ENCODE peak calls at places on chromosomes 7 and 10, in ten cellular contexts. Q is PC-3, L is ovary, X is fibroblast of lung, H is left ventricle myocardium inferior, O is spleen, F is A549, P is dorsolateral prefrontal cortex, V is mammary epithelial cell, A is colonic mucosa. W is an unnamed sample.

GRCh38 chr7:41538810-41539724 is 163.8 kb downstream of the INHBA start:
- DNase-seq in F (no peak), A (no peak), H (no peak), Q (no peak), X (peak; percentile 58), P (no peak), L (no peak), O (no peak), V (no peak), W (no peak)

GRCh38 chr10:93067443-93068365 is 6.0 kb upstream of the CYP26A1 start:
- DNase-seq in A (no peak), L (no peak), P (no peak), O (no peak), H (no peak), F (no peak), X (no peak), Q (no peak), V (no peak), W (no peak)

GRCh38 chr7:2405601-2406345 is 2.4 kb downstream of the CHST12 start:
- DNase-seq in O (peak; percentile 86), L (no peak), P (no peak), Q (no peak), A (no peak), H (no peak), F (no peak), V (no peak), X (no peak), W (no peak)

GRCh38 chr10:6074489-6075301 is 12.5 kb upstream of the IL2RA start:
- DNase-seq in F (no peak), A (no peak), X (peak; percentile 94), H (no peak), P (no peak), O (no peak), L (no peak), Q (peak; percentile 55), V (peak; percentile 50), W (no peak)

GRCh38 chr10:88379575-88379974 is 203.5 kb downstream of the RNLS start:
- DNase-seq in L (no peak), F (no peak), O (no peak), V (peak; percentile 62), X (peak; percentile 63), A (peak; percentile 59), P (no peak), Q (no peak), H (no peak), W (no peak)

GRCh38 chr10:42976353-42977031 is 100.4 kb upstream of the RET start:
- DNase-seq in Q (no peak), A (no peak), H (no peak), L (no peak), P (peak; percentile 12), F (no peak), V (no peak), O (peak; percentile 43), X (no peak), W (no peak)

GRCh38 chr10:100656479-100656878 is 88.9 kb upstream of the PAX2 start:
- DNase-seq in L (no peak), A (no peak), F (peak; percentile 65), X (no peak), H (no peak), P (no peak), Q (no peak), V (peak; percentile 68), O (peak; percentile 36), W (peak; percentile 36)

GRCh38 chr10:71797533-71798307 is 24.4 kb upstream of the VSIR start:
- DNase-seq in X (no peak), H (no peak), V (no peak), F (no peak), O (no peak), L (no peak), P (no peak), Q (no peak), A (no peak), W (no peak)

GRCh38 chr10:44976352-44977198 is 2.0 kb downstream of the DEPP1 start:
- DNase-seq in O (peak; percentile 67), X (no peak), F (no peak), Q (no peak), P (no peak), H (no peak), L (peak; percentile 40), V (peak; percentile 18), A (no peak), W (no peak)

GRCh38 chr10:44975487-44976331 is 2.9 kb downstream of the DEPP1 start:
- DNase-seq in L (peak; percentile 77), V (peak; percentile 90), A (no peak), P (no peak), F (no peak), X (peak; percentile 86), Q (peak; percentile 75), H (no peak), O (peak; percentile 75), W (no peak)

GRCh38 chr10:44978213-44978569 is 418 bp downstream of the DEPP1 start:
- DNase-seq in Q (no peak), V (no peak), L (peak; percentile 28), F (no peak), A (no peak), X (no peak), H (no peak), O (peak; percentile 18), P (no peak), W (no peak)

GRCh38 chr10:44978570-44979280 is at the start of gene DEPP1:
- DNase-seq in O (peak; percentile 82), L (peak; percentile 95), X (peak; percentile 91), P (peak; percentile 85), H (peak; percentile 92), F (peak; percentile 69), A (peak; percentile 95), V (peak; percentile 95), Q (peak; percentile 98), W (peak; percentile 78)

DNA sequence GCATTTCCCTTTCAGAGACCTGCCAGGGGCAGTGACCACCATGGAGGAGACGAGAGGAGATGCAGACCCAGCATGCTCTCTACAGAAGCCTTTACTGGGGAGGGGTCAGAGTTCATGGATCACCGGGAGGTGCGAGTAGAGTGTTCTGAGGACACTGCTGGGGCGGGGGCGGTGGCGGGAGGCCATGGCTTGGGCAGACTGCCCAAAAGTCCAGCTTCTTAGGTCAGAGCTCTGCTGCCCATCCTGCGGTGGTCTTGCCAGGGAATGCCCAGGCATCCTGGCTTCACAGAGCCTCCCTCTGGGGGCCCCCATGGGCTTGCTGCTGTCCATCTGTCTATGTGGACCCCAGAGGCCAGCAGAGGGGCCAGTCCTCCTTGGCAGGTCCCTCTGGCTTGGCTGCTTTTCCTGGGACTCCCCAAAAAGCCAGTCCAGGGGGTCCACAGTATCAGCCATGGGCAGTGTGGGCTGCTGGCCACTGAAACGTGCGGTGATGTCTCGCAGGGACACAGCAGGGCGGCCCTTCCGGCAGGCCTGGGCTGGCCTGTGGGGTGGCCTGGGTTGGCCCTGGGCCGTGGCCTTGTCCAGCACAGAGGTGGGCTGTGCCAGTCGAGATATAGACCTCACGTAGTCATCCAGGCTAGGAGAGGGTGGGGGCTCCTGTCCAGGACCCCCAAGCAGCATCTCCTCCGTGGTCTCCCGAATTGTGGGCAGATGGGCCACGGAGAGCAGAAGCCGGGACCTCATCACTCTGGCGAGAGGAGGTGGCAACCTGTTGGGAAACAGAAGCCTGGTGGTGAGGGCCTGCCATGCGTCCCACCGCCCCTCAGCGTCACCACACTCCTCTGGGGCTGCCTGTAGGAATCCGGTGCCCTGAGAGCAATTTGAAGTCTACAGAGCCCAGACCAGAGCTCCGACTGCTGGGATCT is 1.1 kb downstream of the DEPP1 start:
- DNase-seq in O (peak; percentile 79), P (no peak), A (no peak), H (no peak), L (peak; percentile 56), F (no peak), Q (no peak), X (no peak), V (no peak), W (no peak)
- H3K27ac ChIP-seq in O (peak overlapping the region; percentile 81), P (peak overlapping the region; percentile 92), A (peak overlapping the region; percentile 80), H (peak overlapping the region; percentile 96), L (peak overlapping the region; percentile 84), F (peak overlapping the region; percentile 92), Q (no peak overlapping the region), X (peak overlapping the region; percentile 70), V (peak overlapping the region; percentile 95), W (no peak overlapping the region)

DNA sequence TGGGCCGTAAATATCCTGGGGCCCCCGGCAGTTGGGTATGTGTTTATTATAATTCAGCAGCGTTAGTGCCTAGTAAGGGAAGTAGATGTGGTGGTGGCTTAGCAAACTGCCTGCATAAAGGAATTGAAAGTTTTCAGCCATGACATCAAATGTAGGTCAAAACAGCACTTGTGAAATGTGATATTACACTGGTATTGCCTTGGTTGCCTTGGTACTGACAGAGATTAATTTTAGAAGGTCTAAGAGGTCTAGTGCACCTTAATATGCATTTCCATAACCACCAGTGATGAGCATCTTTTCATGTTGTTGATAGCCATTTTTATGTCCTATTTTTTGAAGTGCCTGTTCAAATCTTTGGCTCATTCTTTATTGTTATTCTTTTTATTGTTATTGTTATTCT is 50.1 kb downstream of the VWC2 start:
- DNase-seq in F (no peak), P (no peak), A (no peak), X (no peak), Q (no peak), V (no peak), H (no peak), O (no peak), L (no peak), W (no peak)
- H3K27ac ChIP-seq in F (no peak overlapping the region), P (no peak overlapping the region), A (no peak overlapping the region), X (no peak overlapping the region), Q (no peak overlapping the region), V (no peak overlapping the region), H (peak overlapping the region; percentile 50), O (no peak overlapping the region), L (peak overlapping the region; percentile 31), W (no peak overlapping the region)

GRCh38 chr10:51363415-51363814 is 289.1 kb downstream of the PRKG1 start:
- DNase-seq in V (no peak), X (no peak), A (no peak), F (no peak), O (no peak), L (no peak), P (no peak), Q (no peak), H (no peak), W (no peak)

GRCh38 chr10:51366044-51366443 is 291.8 kb downstream of the PRKG1 start:
- DNase-seq in A (no peak), P (no peak), L (peak; percentile 23), O (no peak), Q (no peak), V (no peak), X (no peak), H (peak; percentile 23), F (no peak), W (no peak)

GRCh38 chr10:51369903-51370302 is 295.6 kb downstream of the PRKG1 start:
- DNase-seq in P (no peak), H (no peak), V (no peak), Q (peak; percentile 97), O (no peak), L (no peak), X (peak; percentile 56), F (no peak), A (no peak), W (no peak)

GRCh38 chr10:51368943-51369342 is 294.7 kb downstream of the PRKG1 start:
- DNase-seq in X (no peak), A (no peak), H (no peak), O (no peak), V (no peak), L (no peak), Q (peak; percentile 28), P (no peak), F (no peak), W (no peak)

DNA sequence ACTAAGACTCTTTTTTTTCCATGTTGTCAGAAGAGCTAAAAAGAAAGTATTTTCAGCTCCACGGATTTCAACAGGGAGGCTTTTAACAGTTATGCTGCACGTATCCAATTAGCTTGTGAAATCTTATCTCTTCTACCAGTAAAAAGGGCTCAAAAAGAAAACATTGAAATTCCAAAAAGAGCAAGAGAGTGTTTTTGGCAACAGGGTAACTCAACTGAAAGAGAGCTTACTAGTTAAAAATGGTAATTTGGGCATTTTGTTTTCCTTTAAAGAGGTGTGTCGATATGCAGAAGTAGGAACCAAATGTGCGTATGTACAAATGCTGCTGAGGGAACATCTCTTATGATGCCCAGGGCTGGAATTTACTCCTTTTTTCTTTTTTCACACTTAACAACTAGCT is 292.8 kb downstream of the PRKG1 start:
- DNase-seq in Q (no peak), A (no peak), P (no peak), O (no peak), V (no peak), H (no peak), L (no peak), X (peak; percentile 8), F (no peak), W (no peak)
- H3K27ac ChIP-seq in Q (no peak overlapping the region), A (no peak overlapping the region), P (no peak overlapping the region), O (no peak overlapping the region), V (no peak overlapping the region), H (peak overlapping the region; percentile 66), L (no peak overlapping the region), X (no peak overlapping the region), F (no peak overlapping the region), W (no peak overlapping the region)

DNA sequence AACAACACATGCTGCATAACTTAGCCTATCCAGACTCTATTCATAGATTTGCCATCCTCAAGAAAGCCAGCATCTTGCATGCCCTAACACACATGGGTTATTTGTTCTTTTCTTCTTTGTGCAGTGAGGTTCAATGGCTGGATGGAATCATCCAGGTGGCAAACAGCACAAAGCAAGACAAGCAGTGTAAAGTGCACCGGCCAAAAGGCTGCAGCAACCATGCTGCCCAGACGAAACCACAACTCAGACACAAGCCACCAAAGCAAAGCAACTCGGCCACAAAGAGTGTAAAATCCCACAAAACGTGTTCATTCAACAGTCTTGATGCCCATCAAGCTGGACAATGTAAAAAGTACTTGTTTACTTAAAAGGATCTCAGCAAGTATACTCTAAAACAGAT is 76.9 kb downstream of the PIP4K2A start:
- DNase-seq in X (no peak), A (no peak), P (no peak), O (no peak), H (no peak), F (no peak), L (no peak), Q (no peak), V (no peak), W (no peak)
- H3K27ac ChIP-seq in X (no peak overlapping the region), A (no peak overlapping the region), P (peak overlapping the region; percentile 6), O (peak overlapping the region; percentile 44), H (no peak overlapping the region), F (no peak overlapping the region), L (no peak overlapping the region), Q (no peak overlapping the region), V (no peak overlapping the region), W (no peak overlapping the region)

W was measured in epithelial cell of prostate.